ENCODE peak calls at places on chromosome 18, in ten cellular contexts. M, Y, X, Z, K, L, O, V, F and P are unnamed samples.

GRCh38 chr18:44715245-44715644 is 34.6 kb downstream of the SETBP1 start:
- DNase-seq in X (peak; percentile 90), Z (peak; percentile 52), L (no peak), F (no peak), O (no peak), M (no peak), Y (no peak), K (peak; percentile 24), V (no peak), P (peak; percentile 58)

GRCh38 chr18:64044616-64045015 is 74.7 kb downstream of the SERPINB8 start:
- DNase-seq in F (no peak), V (no peak), Y (no peak), Z (no peak), L (no peak), K (no peak), M (no peak), O (no peak), X (no peak), P (no peak)

GRCh38 chr18:47594621-47595086 is 335.8 kb downstream of the SMAD2 start:
- DNase-seq in Y (no peak), M (no peak), K (no peak), Z (peak; percentile 83), X (no peak), F (no peak), L (no peak), O (no peak), V (no peak), P (no peak)

GRCh38 chr18:55477537-55478300 is 110.3 kb downstream of the TCF4 start:
- DNase-seq in K (no peak), O (no peak), Y (no peak), X (no peak), L (no peak), M (peak; percentile 3), V (peak; percentile 80), F (peak; percentile 62), Z (no peak), P (peak; percentile 4)

GRCh38 chr18:12233378-12233777 is 20.8 kb upstream of the CIDEA start:
- DNase-seq in Z (no peak), M (no peak), X (no peak), F (no peak), Y (no peak), O (no peak), L (no peak), K (no peak), V (peak; percentile 35), P (no peak)

GRCh38 chr18:80010551-80010906 is 22.2 kb upstream of the TXNL4A start:
- DNase-seq in Z (no peak), Y (no peak), M (no peak), L (no peak), O (no peak), F (no peak), V (no peak), X (no peak), K (no peak), P (no peak)

GRCh38 chr18:2981212-2981728 is 31.7 kb downstream of the LPIN2 start:
- DNase-seq in V (peak; percentile 50), O (no peak), K (no peak), F (peak; percentile 49), Y (no peak), M (no peak), L (no peak), X (peak; percentile 91), Z (no peak), P (peak; percentile 87)

GRCh38 chr18:55317832-55318231 is 270.2 kb downstream of the TCF4 start:
- DNase-seq in M (no peak), Y (no peak), L (no peak), V (no peak), X (no peak), K (no peak), O (no peak), Z (peak; percentile 73), F (peak; percentile 46), P (no peak)

GRCh38 chr18:53753616-53754015 is 470.9 kb downstream of the MBD2 start:
- DNase-seq in Y (no peak), Z (peak; percentile 46), X (no peak), L (no peak), V (no peak), K (no peak), O (no peak), M (no peak), F (no peak), P (no peak)

GRCh38 chr18:48991299-48992055 is 40.7 kb upstream of the SMAD7 start:
- DNase-seq in K (no peak), Z (no peak), M (no peak), X (no peak), Y (no peak), O (no peak), V (no peak), L (no peak), F (no peak), P (no peak)

GRCh38 chr18:27967938-27968803 is 208.8 kb downstream of the CDH2 start:
- DNase-seq in Z (no peak), O (no peak), M (no peak), K (no peak), F (no peak), V (peak; percentile 6), Y (no peak), X (no peak), L (no peak), P (no peak)

GRCh38 chr18:76923485-76924085 is 101.2 kb downstream of the ZNF236 start:
- DNase-seq in V (peak; percentile 53), Y (no peak), M (no peak), K (no peak), X (no peak), L (no peak), O (no peak), Z (no peak), F (peak; percentile 22), P (no peak)

GRCh38 chr18:22320736-22321135 is 97.0 kb downstream of the CTAGE1 start:
- DNase-seq in X (no peak), L (no peak), M (no peak), K (no peak), Y (no peak), O (no peak), F (no peak), V (no peak), Z (no peak), P (no peak)

GRCh38 chr18:11750171-11750570 is 61.1 kb downstream of the GNAL start:
- DNase-seq in M (no peak), K (no peak), V (no peak), O (no peak), Z (no peak), F (no peak), Y (no peak), X (no peak), L (no peak), P (no peak)

GRCh38 chr18:68549257-68549871 is 165.5 kb downstream of the TMX3 start:
- DNase-seq in Y (no peak), O (no peak), K (peak; percentile 9), X (peak; percentile 24), L (no peak), M (no peak), F (no peak), Z (no peak), V (no peak), P (no peak)

GRCh38 chr18:76421291-76422078 is 73.6 kb downstream of the ZNF516 start:
- DNase-seq in Z (no peak), M (no peak), X (no peak), V (no peak), L (no peak), F (no peak), K (no peak), O (no peak), Y (no peak), P (no peak)

GRCh38 chr18:50218432-50219197 is 23.7 kb upstream of the MYO5B start:
- DNase-seq in M (no peak), O (peak; percentile 12), Z (peak; percentile 55), X (no peak), V (peak; percentile 24), Y (no peak), F (peak; percentile 76), K (no peak), L (no peak), P (no peak)

GRCh38 chr18:66900837-66901236 is 296.9 kb upstream of the CDH19 start:
- DNase-seq in Z (no peak), K (no peak), F (no peak), L (no peak), O (no peak), M (no peak), X (no peak), Y (no peak), V (no peak), P (no peak)

GRCh38 chr18:3794537-3795348 is 344.8 kb downstream of the TGIF1 start:
- DNase-seq in O (no peak), F (peak; percentile 3), M (no peak), Z (no peak), L (peak; percentile 59), K (peak; percentile 84), V (peak; percentile 82), X (peak; percentile 57), Y (no peak), P (peak; percentile 91)

GRCh38 chr18:37391156-37391555 is 174.4 kb downstream of the CELF4 start:
- DNase-seq in Y (no peak), X (no peak), V (no peak), M (no peak), K (no peak), L (no peak), O (no peak), F (no peak), Z (no peak), P (no peak)

GRCh38 chr18:24488824-24489493 is 28.5 kb downstream of the HRH4 start:
- DNase-seq in Y (no peak), K (no peak), F (peak; percentile 50), V (peak; percentile 91), X (no peak), O (no peak), L (no peak), M (no peak), Z (peak; percentile 68), P (peak; percentile 20)

GRCh38 chr18:79182047-79182713 is 113.0 kb downstream of the ATP9B start:
- DNase-seq in X (no peak), F (no peak), Z (no peak), Y (no peak), K (no peak), V (no peak), L (no peak), O (no peak), M (no peak), P (no peak)

GRCh38 chr18:10304853-10305252 is 149.6 kb upstream of the APCDD1 start:
- DNase-seq in M (no peak), Z (no peak), V (no peak), Y (no peak), F (no peak), X (peak; percentile 92), O (no peak), K (no peak), L (peak; percentile 49), P (peak; percentile 41)

GRCh38 chr18:45589559-45590041 is 25.7 kb upstream of the SLC14A2 start:
- DNase-seq in O (no peak), Z (no peak), V (no peak), K (peak; percentile 46), X (peak; percentile 83), L (no peak), M (no peak), F (no peak), Y (no peak), P (peak; percentile 42)

GRCh38 chr18:11154983-11155759 is 5.8 kb upstream of the PIEZO2 start:
- DNase-seq in O (no peak), X (no peak), Z (no peak), F (peak; percentile 21), M (no peak), K (no peak), L (no peak), V (no peak), Y (no peak), P (no peak)

GRCh38 chr18:9743200-9744016 is 35.3 kb downstream of the RAB31 start:
- DNase-seq in F (no peak), M (no peak), Y (no peak), K (peak; percentile 72), V (peak; percentile 39), O (no peak), Z (no peak), X (peak; percentile 98), L (peak; percentile 87), P (peak; percentile 91)

GRCh38 chr18:58045265-58046086 is 1.4 kb downstream of the NEDD4L start:
- DNase-seq in K (peak; percentile 11), F (peak; percentile 48), L (no peak), X (no peak), Z (peak; percentile 68), V (peak; percentile 69), Y (no peak), O (peak; percentile 7), M (peak; percentile 14), P (no peak)

GRCh38 chr18:78685250-78685979 is 294.2 kb upstream of the SALL3 start:
- DNase-seq in O (no peak), Z (no peak), L (no peak), X (no peak), M (no peak), Y (no peak), K (no peak), F (no peak), V (no peak), P (no peak)